ENCODE peak calls at places on chromosomes 3 and 15, in six cellular contexts. D, T, C, N, Y and E are unnamed samples.

GRCh38 chr15:83858820-83859505 is 205.0 kb downstream of the ADAMTSL3 start:
- DNase-seq in D (no peak), T (no peak), C (peak; percentile 37), N (no peak), Y (no peak), E (no peak)

GRCh38 chr3:170095771-170096170 is 58.0 kb downstream of the GPR160 start:
- DNase-seq in D (no peak), T (no peak), C (no peak), N (no peak), Y (no peak), E (no peak)

GRCh38 chr3:134709076-134709475 is 58.3 kb upstream of the KY start:
- DNase-seq in D (no peak), T (no peak), C (no peak), N (no peak), Y (no peak), E (no peak)

GRCh38 chr3:72177075-72178050 is 392.4 kb upstream of the PROK2 start:
- DNase-seq in D (peak; percentile 63), T (no peak), C (no peak), N (no peak), Y (no peak), E (peak; percentile 64)

GRCh38 chr3:106119691-106120090 is 250.9 kb upstream of the CBLB start:
- DNase-seq in D (no peak), T (no peak), C (peak; percentile 34), N (peak; percentile 13), Y (no peak), E (no peak)

GRCh38 chr15:100468265-100468664 is 60.5 kb downstream of the CERS3 start:
- DNase-seq in D (no peak), T (no peak), C (no peak), N (no peak), Y (no peak), E (no peak)

GRCh38 chr15:31024979-31025378 is 33.6 kb upstream of the MTMR10 start:
- DNase-seq in D (no peak), T (no peak), C (no peak), N (no peak), Y (peak; percentile 42), E (no peak)

GRCh38 chr3:158802399-158803023 is 657 bp downstream of the MFSD1 start:
- DNase-seq in D (peak; percentile 53), T (no peak), C (no peak), N (no peak), Y (no peak), E (peak; percentile 50)

GRCh38 chr3:117681619-117682018 is 972.0 kb downstream of the TUSC7 start:
- DNase-seq in D (no peak), T (no peak), C (no peak), N (no peak), Y (no peak), E (no peak)

GRCh38 chr15:64023215-64023614 is 23.1 kb downstream of the DAPK2 start:
- DNase-seq in D (no peak), T (no peak), C (no peak), N (no peak), Y (no peak), E (no peak)

GRCh38 chr15:40327338-40327917 is 3.9 kb downstream of the INAFM2 start:
- DNase-seq in D (peak; percentile 57), T (no peak), C (no peak), N (peak; percentile 30), Y (no peak), E (no peak)

GRCh38 chr15:87877114-87877810 is 379.3 kb downstream of the NTRK3 start:
- DNase-seq in D (no peak), T (no peak), C (no peak), N (no peak), Y (peak; percentile 58), E (no peak)

GRCh38 chr3:87793322-87793877 is 265.4 kb downstream of the CGGBP1 start:
- DNase-seq in D (no peak), T (no peak), C (no peak), N (no peak), Y (no peak), E (no peak)

GRCh38 chr3:87788516-87788915 is 270.3 kb downstream of the CGGBP1 start:
- DNase-seq in D (no peak), T (no peak), C (no peak), N (no peak), Y (no peak), E (no peak)

GRCh38 chr3:87792532-87793321 is 266.1 kb downstream of the CGGBP1 start:
- DNase-seq in D (no peak), T (no peak), C (peak; percentile 7), N (peak; percentile 65), Y (peak; percentile 19), E (no peak)

GRCh38 chr3:87792193-87792531 is 266.6 kb downstream of the CGGBP1 start:
- DNase-seq in D (no peak), T (no peak), C (no peak), N (peak; percentile 7), Y (no peak), E (no peak)

DNA sequence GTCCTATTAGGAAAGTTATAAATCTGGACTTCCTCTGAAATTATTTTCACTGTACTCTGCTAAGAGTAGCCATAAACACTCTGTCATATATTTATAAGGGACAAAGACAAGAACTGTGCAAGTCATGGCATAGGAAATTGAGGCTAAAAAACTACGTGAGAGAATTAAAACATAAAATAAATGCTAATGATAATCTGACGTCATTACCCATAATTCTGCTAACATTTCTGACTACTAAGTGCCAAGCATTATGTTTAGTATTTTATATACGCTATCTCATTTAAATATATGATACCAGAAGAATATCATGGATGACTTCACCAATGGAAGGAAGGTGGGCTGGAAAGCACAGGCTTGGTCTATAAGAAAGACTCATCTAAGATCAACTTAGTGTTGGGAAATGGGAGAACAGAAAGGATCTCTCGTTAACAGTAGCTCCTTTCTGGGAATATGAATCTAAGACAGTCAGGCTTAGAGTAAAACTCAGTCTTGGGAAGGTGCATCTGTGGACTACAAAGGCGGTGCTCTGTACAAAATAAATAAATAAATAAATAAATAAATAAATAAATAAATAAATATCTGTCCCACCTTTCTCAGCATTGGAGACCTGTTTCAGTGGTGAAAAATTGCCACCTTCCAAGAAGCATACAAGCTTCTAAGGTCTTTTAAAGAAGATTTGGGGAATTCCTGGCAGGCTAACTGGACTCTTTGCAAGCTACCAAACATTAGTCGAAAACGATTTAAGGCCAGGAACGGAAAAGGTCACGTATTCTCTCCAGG is 267.4 kb downstream of the CGGBP1 start:
- DNase-seq in D (no peak), T (no peak), C (no peak), N (no peak), Y (no peak), E (no peak)
- H3K27ac ChIP-seq in D (no peak overlapping the region), T (no peak overlapping the region), C (no peak overlapping the region), N (no peak overlapping the region), Y (no peak overlapping the region), E (no peak overlapping the region)

DNA sequence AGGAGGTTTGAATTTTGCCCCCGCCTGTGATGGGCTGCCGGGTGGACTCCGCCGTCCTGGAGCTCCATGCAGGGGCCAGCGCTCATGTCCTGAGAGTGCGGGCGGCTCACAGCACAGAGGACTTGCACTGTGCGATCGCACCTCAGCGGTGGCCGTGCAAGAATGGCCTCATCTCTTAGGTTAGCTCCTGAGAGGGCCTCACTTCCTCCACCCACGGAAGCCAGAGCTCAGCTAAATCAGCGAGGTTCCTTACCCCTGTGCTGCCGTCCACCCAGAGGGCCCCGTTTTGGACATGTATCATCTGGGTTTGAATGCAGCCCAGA is 72.0 kb upstream of the PCSK6 start:
- DNase-seq in D (no peak), T (no peak), C (no peak), N (no peak), Y (no peak), E (no peak)
- TF ChIP-seq EZH2phosphoT487 in D (no peak), T (no peak), C (no peak), N (no peak), Y (no peak), E (no peak)

GRCh38 chr15:67997996-67998395 is 56.1 kb upstream of the PIAS1 start:
- DNase-seq in D (no peak), T (no peak), C (peak; percentile 84), N (no peak), Y (no peak), E (no peak)
- H3K27ac ChIP-seq in D (no peak overlapping the region), T (no peak overlapping the region), C (peak overlapping the region; percentile 88), N (no peak overlapping the region), Y (no peak overlapping the region), E (no peak overlapping the region)

DNA sequence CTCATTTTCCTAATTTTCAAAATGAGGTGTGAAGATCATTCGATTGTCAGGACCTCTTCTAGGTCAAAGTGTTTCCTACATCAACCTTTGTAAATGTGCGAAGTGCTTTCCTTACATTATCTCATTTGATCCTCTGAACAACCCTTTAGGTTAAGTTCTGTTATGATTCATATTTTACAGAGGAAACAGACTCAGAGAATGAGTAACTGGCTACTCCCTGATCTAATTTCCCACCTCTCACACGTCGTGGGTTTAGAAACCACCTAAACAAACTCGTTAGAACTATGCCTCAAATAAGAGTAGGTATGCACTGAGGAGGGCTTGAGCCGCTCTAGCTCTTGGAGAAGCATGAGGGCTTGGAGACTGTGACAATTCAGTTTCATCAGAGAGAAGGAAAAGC is 148.6 kb downstream of the CD47 start:
- DNase-seq in D (no peak), T (no peak), C (peak; percentile 86), N (no peak), Y (no peak), E (no peak)
- TF ChIP-seq EZH2phosphoT487 in D (no peak), T (no peak), C (no peak), N (no peak), Y (no peak), E (no peak)

DNA sequence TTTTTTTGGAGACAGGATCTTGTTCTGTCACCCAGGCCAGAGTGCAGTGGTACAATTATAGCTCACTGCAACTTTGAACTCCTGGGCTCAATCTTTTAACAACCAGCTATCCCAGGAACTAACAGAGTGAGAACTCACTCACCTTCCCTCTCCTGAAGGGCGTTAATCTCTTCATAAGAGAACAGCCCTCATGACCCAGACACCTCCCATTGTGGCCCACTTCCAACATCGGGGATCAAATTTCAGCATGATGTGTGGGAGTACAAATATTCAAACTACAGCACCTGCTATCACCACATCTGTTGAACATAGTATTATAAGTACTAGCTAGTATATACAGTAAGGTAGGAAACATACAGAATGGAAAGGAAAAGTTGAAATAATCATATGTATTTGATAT is 132.5 kb downstream of the DOCK3 start:
- DNase-seq in D (no peak), T (no peak), C (peak; percentile 46), N (no peak), Y (no peak), E (no peak)
- H3K27ac ChIP-seq in D (no peak overlapping the region), T (no peak overlapping the region), C (no peak overlapping the region), N (no peak overlapping the region), Y (no peak overlapping the region), E (no peak overlapping the region)